ENCODE peak calls at places on chromosomes 1 and 21, in ten cellular contexts. I is suprapubic skin; P is fibroblast of pulmonary artery; G is NCI-H460; R is mesendoderm; K is GM06990; M is fibroblast of lung; D is stimulated activated CD4-positive, alpha-beta T cell treated with anti-CD3 and anti-CD28 coated beads, Interleukin-15, amount 100 ng/mL, for 24 hours; U is aorta; Q is islet precursor cell. J is an unnamed sample.

GRCh38 chr1:234763910-234764309 is 153.9 kb upstream of the IRF2BP2 start:
- DNase-seq in I (no peak), Q (no peak), M (no peak), R (no peak), P (no peak), G (no peak), D (no peak), K (no peak), U (no peak), J (no peak)

GRCh38 chr1:199029401-199029800 is 390.6 kb downstream of the PTPRC start:
- DNase-seq in K (no peak), M (no peak), D (no peak), I (no peak), R (no peak), G (no peak), Q (no peak), U (no peak), P (peak; percentile 32), J (peak; percentile 5)

GRCh38 chr1:97505816-97506215 is 415.0 kb downstream of the DPYD start:
- DNase-seq in I (no peak), M (no peak), R (no peak), Q (no peak), D (no peak), U (no peak), P (no peak), G (no peak), K (no peak), J (no peak)

GRCh38 chr1:159161001-159161718 is 10.3 kb upstream of the CADM3 start:
- DNase-seq in M (peak; percentile 81), I (peak; percentile 72), D (peak; percentile 78), U (peak; percentile 85), Q (peak; percentile 85), K (peak; percentile 10), R (peak; percentile 76), P (peak; percentile 89), G (peak; percentile 85), J (peak; percentile 79)

GRCh38 chr1:237911911-237912310 is 21.2 kb upstream of the ZP4 start:
- DNase-seq in R (no peak), U (no peak), I (no peak), Q (no peak), M (no peak), D (no peak), P (no peak), G (no peak), K (no peak), J (no peak)

GRCh38 chr1:58765016-58765415 is 18.8 kb downstream of the JUN start:
- DNase-seq in I (no peak), M (no peak), D (no peak), U (no peak), Q (no peak), G (no peak), P (no peak), R (no peak), K (no peak), J (no peak)

GRCh38 chr21:21018841-21019240 is 20.6 kb downstream of the NCAM2 start:
- DNase-seq in Q (no peak), I (no peak), D (no peak), P (no peak), K (no peak), R (no peak), M (no peak), G (no peak), U (no peak), J (no peak)

GRCh38 chr1:147843486-147843885 is 59.1 kb upstream of the GJA8 start:
- DNase-seq in R (no peak), K (no peak), P (no peak), G (no peak), D (no peak), M (no peak), Q (no peak), U (no peak), I (no peak), J (no peak)

GRCh38 chr1:51443555-51443954 is 75.5 kb downstream of the EPS15 start:
- DNase-seq in G (no peak), M (no peak), R (no peak), U (no peak), D (no peak), Q (no peak), K (no peak), I (no peak), P (no peak), J (no peak)

GRCh38 chr1:42784946-42785693 is at the start of gene TMEM269:
- DNase-seq in D (peak; percentile 58), M (peak; percentile 5), R (no peak), K (no peak), Q (no peak), G (no peak), P (no peak), U (peak; percentile 76), I (no peak), J (no peak)

J was measured in AG08396.